ENCODE peak calls at places on chromosomes 7 and 10, in seven cellular contexts. V is CD8-positive, alpha-beta memory T cell; I is posterior vena cava; G is GM20000; Y is omental fat pad; Z is AML-193; N is CD4-positive, alpha-beta T cell. B is an unnamed sample.
A peak's percentile ranks its signal among the peaks of the same experiment; 100 is the strongest.

GRCh38 chr7:2034291-2035201 is 198.2 kb downstream of the MAD1L1 start:
- DNase-seq in G (no peak), N (no peak), Z (no peak), V (no peak), I (peak; percentile 55), Y (no peak), B (peak; percentile 44)

GRCh38 chr7:26614503-26614902 is 249.9 kb downstream of the SKAP2 start:
- DNase-seq in G (no peak), I (no peak), N (no peak), Y (no peak), V (no peak), Z (no peak), B (no peak)

GRCh38 chr10:124510536-124511158 is 49.0 kb downstream of the LHPP start:
- DNase-seq in N (no peak), V (no peak), Y (no peak), I (peak; percentile 31), Z (no peak), G (no peak), B (no peak)

GRCh38 chr7:70785427-70785826 is 346.5 kb upstream of the GALNT17 start:
- DNase-seq in I (no peak), G (no peak), N (no peak), Z (no peak), V (no peak), Y (no peak), B (no peak)

GRCh38 chr7:139494835-139495568 is 11.5 kb upstream of the KLRG2 start:
- DNase-seq in G (peak; percentile 79), Z (no peak), V (no peak), I (no peak), N (no peak), Y (no peak), B (no peak)

GRCh38 chr7:69683002-69683401 is 84.7 kb downstream of the AUTS2 start:
- DNase-seq in V (no peak), Z (no peak), I (no peak), Y (no peak), N (no peak), G (no peak), B (no peak)

GRCh38 chr7:143305423-143306070 is 10.4 kb upstream of the CLCN1 start:
- DNase-seq in V (peak; percentile 60), N (peak; percentile 58), Z (peak; percentile 54), G (no peak), I (peak; percentile 92), Y (peak; percentile 75), B (no peak)

GRCh38 chr7:157760004-157760730 is 423.4 kb downstream of the DNAJB6 start:
- DNase-seq in V (no peak), G (no peak), I (no peak), Z (no peak), N (no peak), Y (no peak), B (no peak)

GRCh38 chr7:10216462-10216861 is 757.2 kb upstream of the PHF14 start:
- DNase-seq in Y (no peak), V (no peak), G (no peak), Z (no peak), N (no peak), I (no peak), B (no peak)

GRCh38 chr7:48035301-48035966 is at the start of gene C7orf57:
- DNase-seq in Y (peak; percentile 71), I (peak; percentile 98), G (peak; percentile 92), Z (no peak), N (peak; percentile 79), V (peak; percentile 73), B (peak; percentile 94)

GRCh38 chr10:46558411-46559185 is 2.1 kb upstream of the GPRIN2 start:
- DNase-seq in Y (no peak), I (peak; percentile 74), Z (no peak), N (no peak), G (no peak), V (no peak), B (peak; percentile 57)

GRCh38 chr10:69800109-69800508 is 1.6 kb upstream of the COL13A1 start:
- DNase-seq in Y (no peak), G (peak; percentile 57), V (no peak), Z (peak; percentile 40), N (no peak), I (no peak), B (no peak)

GRCh38 chr7:74718336-74718735 is 55.5 kb upstream of the NCF1 start:
- DNase-seq in N (no peak), I (no peak), Z (no peak), G (no peak), Y (no peak), V (no peak), B (no peak)

GRCh38 chr10:60967260-60967659 is 23.3 kb upstream of the RHOBTB1 start:
- DNase-seq in N (no peak), V (no peak), Y (no peak), Z (no peak), I (no peak), G (no peak), B (no peak)

GRCh38 chr7:156192921-156193320 is 380.7 kb upstream of the SHH start:
- DNase-seq in G (no peak), V (no peak), Z (no peak), N (no peak), I (no peak), Y (no peak), B (no peak)

GRCh38 chr7:146136357-146136875 is 19.8 kb downstream of the CNTNAP2 start:
- DNase-seq in G (no peak), N (no peak), I (no peak), V (no peak), Y (no peak), Z (no peak), B (no peak)

GRCh38 chr7:100540073-100540723 is 1.2 kb downstream of the AGFG2 start:
- DNase-seq in Z (no peak), N (no peak), G (no peak), I (no peak), Y (no peak), V (no peak), B (no peak)

GRCh38 chr10:36202861-36203260 is 560.8 kb upstream of the FZD8 start:
- DNase-seq in N (no peak), Z (no peak), G (no peak), Y (no peak), I (no peak), V (no peak), B (no peak)

GRCh38 chr7:7861211-7861633 is 107.4 kb upstream of the GLCCI1 start:
- DNase-seq in Y (no peak), N (no peak), G (no peak), I (no peak), V (no peak), Z (no peak), B (no peak)

GRCh38 chr10:68955414-68955785 is 570 bp upstream of the DDX21 start:
- DNase-seq in Z (peak; percentile 71), V (no peak), I (no peak), Y (no peak), N (peak; percentile 6), G (no peak), B (no peak)

GRCh38 chr10:5629789-5630436 is 36.5 kb downstream of the ASB13 start:
- DNase-seq in G (peak; percentile 80), N (peak; percentile 76), I (peak; percentile 93), Z (peak; percentile 62), Y (peak; percentile 91), V (peak; percentile 75), B (peak; percentile 80)

GRCh38 chr10:114575417-114576131 is 82.5 kb downstream of the ABLIM1 start:
- DNase-seq in V (no peak), Z (no peak), G (no peak), I (no peak), Y (no peak), N (no peak), B (no peak)

GRCh38 chr10:72310636-72311035 is 36.9 kb downstream of the DDIT4 start:
- DNase-seq in V (no peak), N (no peak), Z (no peak), Y (no peak), G (no peak), I (no peak), B (no peak)

GRCh38 chr10:126187399-126187798 is 200.9 kb downstream of the ADAM12 start:
- DNase-seq in Z (no peak), V (no peak), N (no peak), I (no peak), G (no peak), Y (no peak), B (no peak)

GRCh38 chr7:73909996-73910395 is 49.0 kb downstream of the TMEM270 start:
- DNase-seq in G (no peak), Y (no peak), V (no peak), I (peak; percentile 22), Z (no peak), N (no peak), B (no peak)

GRCh38 chr10:59104186-59104585 is 72.3 kb upstream of the PHYHIPL start:
- DNase-seq in I (no peak), Z (no peak), V (no peak), Y (no peak), G (no peak), N (no peak), B (no peak)

GRCh38 chr10:17368708-17369272 is 85.6 kb downstream of the ST8SIA6 start:
- DNase-seq in Z (no peak), Y (no peak), I (no peak), V (no peak), N (no peak), G (no peak), B (no peak)

GRCh38 chr10:34522542-34522941 is 292.6 kb downstream of the PARD3 start:
- DNase-seq in Z (peak; percentile 21), V (no peak), Y (no peak), N (no peak), G (peak; percentile 32), I (no peak), B (no peak)

GRCh38 chr7:39459606-39460090 is 106.6 kb upstream of the YAE1 start:
- DNase-seq in G (no peak), Y (no peak), I (no peak), V (no peak), N (no peak), Z (no peak), B (no peak)

GRCh38 chr10:5564537-5565204 is 39.9 kb downstream of the CALML3 start:
- DNase-seq in G (no peak), V (no peak), Y (no peak), Z (no peak), I (no peak), N (peak; percentile 49), B (no peak)

B was measured in natural killer cell treated with Interleukin-12 subunit alpha and Interleukin-12 subunit beta and Interleukin-15 and Interleukin-18, amount 100 ng/mL, for 72 hours.